ENCODE peak calls at places on chromosomes 3 and 15, in ten cellular contexts. B is AG08395; S is ACHN; X is Peyer's patch; I is caudate nucleus; H is naive B cell; Z is stimulated activated CD8-positive, alpha-beta memory T cell treated with anti-CD3 and anti-CD28 coated beads, Interleukin-15, amount 100 ng/mL, for 24 hours; K is renal cortical epithelial cell; T is NCI-H226; M is neuronal stem cell. V is an unnamed sample.

GRCh38 chr3:177057768-177058167 is 139.5 kb downstream of the TBL1XR1 start:
- DNase-seq in B (no peak), S (no peak), X (no peak), I (no peak), H (no peak), Z (no peak), K (no peak), T (no peak), M (no peak), V (no peak)

GRCh38 chr15:80906159-80906775 is 83.4 kb downstream of the MESD start:
- DNase-seq in B (no peak), S (no peak), X (no peak), I (no peak), H (no peak), Z (no peak), K (peak), T (no peak), M (no peak), V (no peak)

GRCh38 chr3:12458901-12459300 is 25.4 kb upstream of the TSEN2 start:
- DNase-seq in B (no peak), S (no peak), X (no peak), I (no peak), H (no peak), Z (no peak), K (no peak), T (no peak), M (no peak), V (no peak)

GRCh38 chr3:167031364-167032049 is 348.6 kb downstream of the ZBBX start:
- DNase-seq in B (no peak), S (no peak), X (no peak), I (no peak), H (no peak), Z (no peak), K (no peak), T (peak), M (no peak), V (no peak)

GRCh38 chr3:55481067-55481917 is 5.8 kb downstream of the WNT5A start:
- DNase-seq in B (peak), S (peak), X (no peak), I (no peak), H (no peak), Z (no peak), K (no peak), T (peak), M (peak), V (peak)

GRCh38 chr15:67916565-67916964 is 76.7 kb upstream of the RNU6-1 start:
- DNase-seq in B (no peak), S (no peak), X (no peak), I (no peak), H (no peak), Z (no peak), K (no peak), T (no peak), M (no peak), V (no peak)

GRCh38 chr3:76698136-76698535 is 341.8 kb upstream of the ROBO2 start:
- DNase-seq in B (no peak), S (no peak), X (no peak), I (no peak), H (no peak), Z (no peak), K (no peak), T (no peak), M (no peak), V (no peak)

GRCh38 chr3:185361920-185362319 is 1.0 kb upstream of the MAP3K13 start:
- DNase-seq in B (no peak), S (no peak), X (no peak), I (no peak), H (no peak), Z (no peak), K (peak), T (no peak), M (no peak), V (no peak)

GRCh38 chr3:169929830-169930519 is 18.6 kb downstream of the SAMD7 start:
- DNase-seq in B (no peak), S (no peak), X (no peak), I (no peak), H (peak), Z (no peak), K (no peak), T (no peak), M (no peak), V (no peak)

GRCh38 chr3:94811836-94812235 is 749.0 kb downstream of the NSUN3 start:
- DNase-seq in B (no peak), S (no peak), X (no peak), I (no peak), H (no peak), Z (no peak), K (no peak), T (no peak), M (no peak), V (no peak)

GRCh38 chr3:48222616-48223513 is at the start of gene CAMP:
- DNase-seq in B (no peak), S (no peak), X (peak), I (no peak), H (peak), Z (no peak), K (peak), T (peak), M (no peak), V (no peak)

GRCh38 chr15:28017423-28017924 is 81.6 kb downstream of the OCA2 start:
- DNase-seq in B (no peak), S (peak), X (peak), I (peak), H (no peak), Z (no peak), K (peak), T (no peak), M (peak), V (no peak)

GRCh38 chr3:113575191-113575590 is 42.8 kb downstream of the SIDT1 start:
- DNase-seq in B (no peak), S (no peak), X (peak), I (no peak), H (no peak), Z (no peak), K (no peak), T (no peak), M (peak), V (no peak)

GRCh38 chr15:40925863-40926658 is 3.1 kb upstream of the DLL4 start:
- DNase-seq in B (no peak), S (no peak), X (no peak), I (no peak), H (no peak), Z (no peak), K (no peak), T (no peak), M (no peak), V (peak)

GRCh38 chr15:58391088-58391487 is 40.7 kb upstream of the LIPC start:
- DNase-seq in B (no peak), S (no peak), X (no peak), I (no peak), H (no peak), Z (no peak), K (no peak), T (no peak), M (no peak), V (no peak)

GRCh38 chr3:124995460-124995994 is 60.3 kb downstream of the HEG1 start:
- DNase-seq in B (peak), S (peak), X (peak), I (peak), H (peak), Z (no peak), K (peak), T (no peak), M (peak), V (peak)